ENCODE peak calls at places on chromosomes 13 and 19, in seven cellular contexts. T, O, I, L, P, B and F are unnamed samples.
A peak's percentile ranks its signal among the peaks of the same experiment; 100 is the strongest.

GRCh38 chr13:111027481-111028439 is 87.3 kb upstream of the ARHGEF7 start:
- DNase-seq in T (no peak), O (no peak), I (no peak), L (no peak), P (no peak), B (no peak), F (no peak)

GRCh38 chr19:44684892-44685847 is 13.8 kb upstream of the CEACAM16 start:
- DNase-seq in T (peak; percentile 54), O (peak; percentile 51), I (no peak), L (peak; percentile 91), P (no peak), B (no peak), F (no peak)

GRCh38 chr13:43846496-43846895 is 33.0 kb downstream of the CCDC122 start:
- DNase-seq in T (peak; percentile 46), O (no peak), I (no peak), L (no peak), P (no peak), B (no peak), F (no peak)

GRCh38 chr13:25905411-25906010 is 146.3 kb downstream of the SHISA2 start:
- DNase-seq in T (no peak), O (no peak), I (no peak), L (peak; percentile 21), P (no peak), B (no peak), F (no peak)

GRCh38 chr19:23318143-23318542 is 67.9 kb upstream of the ZNF724 start:
- DNase-seq in T (no peak), O (no peak), I (no peak), L (no peak), P (no peak), B (no peak), F (no peak)

GRCh38 chr13:110944121-110944967 is 29.5 kb upstream of the ANKRD10 start:
- DNase-seq in T (peak; percentile 20), O (peak; percentile 57), I (no peak), L (peak; percentile 65), P (peak; percentile 5), B (no peak), F (no peak)

GRCh38 chr13:101998129-101998528 is 403.7 kb downstream of the FGF14 start:
- DNase-seq in T (no peak), O (no peak), I (no peak), L (no peak), P (no peak), B (no peak), F (no peak)

GRCh38 chr13:21081926-21082325 is 20.5 kb upstream of the LATS2 start:
- DNase-seq in T (no peak), O (no peak), I (no peak), L (no peak), P (no peak), B (no peak), F (no peak)

GRCh38 chr13:112931028-112931934 is 37.7 kb upstream of the MCF2L start:
- DNase-seq in T (peak; percentile 46), O (peak; percentile 66), I (no peak), L (peak; percentile 83), P (no peak), B (no peak), F (no peak)

GRCh38 chr19:3415695-3416094 is 49.3 kb downstream of the NFIC start:
- DNase-seq in T (no peak), O (no peak), I (no peak), L (no peak), P (no peak), B (no peak), F (no peak)
- H3K27ac ChIP-seq in T (no peak overlapping the region), O (no peak overlapping the region), I (no peak overlapping the region), L (no peak overlapping the region), P (no peak overlapping the region), B (no peak overlapping the region), F (no peak overlapping the region)

GRCh38 chr13:27857271-27857670 is 62.5 kb upstream of the PDX1 start:
- DNase-seq in T (no peak), O (no peak), I (no peak), L (no peak), P (no peak), B (no peak), F (no peak)

GRCh38 chr13:27855381-27855780 is 63.1 kb downstream of the GSX1 start:
- DNase-seq in T (no peak), O (no peak), I (no peak), L (no peak), P (no peak), B (no peak), F (no peak)

GRCh38 chr13:27860743-27861142 is 59.1 kb upstream of the PDX1 start:
- DNase-seq in T (no peak), O (no peak), I (no peak), L (peak; percentile 25), P (no peak), B (no peak), F (no peak)

GRCh38 chr13:27861165-27861564 is 58.6 kb upstream of the PDX1 start:
- DNase-seq in T (no peak), O (no peak), I (no peak), L (no peak), P (no peak), B (no peak), F (no peak)

DNA sequence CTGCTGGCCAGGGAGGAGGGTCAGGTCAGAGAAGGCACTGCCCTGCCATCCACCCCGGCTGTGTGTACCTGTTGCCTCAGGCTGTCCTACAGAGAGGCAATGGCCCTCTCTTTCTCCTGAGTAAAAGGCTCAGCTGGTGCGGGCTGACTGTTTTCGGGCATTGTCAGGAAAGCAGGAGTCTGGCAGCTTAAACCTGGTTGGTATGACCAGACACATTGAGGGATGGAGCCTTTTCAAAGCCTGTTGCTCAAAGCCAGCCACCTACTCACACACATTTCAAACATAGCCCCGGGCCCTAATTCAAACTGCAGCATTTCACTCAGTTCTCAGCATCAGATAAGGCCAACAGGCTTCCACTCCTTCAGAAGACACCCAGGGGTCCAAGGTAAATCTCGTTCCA is 61.8 kb upstream of the PDX1 start:
- DNase-seq in T (no peak), O (no peak), I (no peak), L (no peak), P (no peak), B (no peak), F (no peak)
- H3K27me3 ChIP-seq in T (peaks cover 6% of the 10 kb centered on the region), O (no peaks in the 10 kb centered on the region), I (peaks cover 11% of the 10 kb centered on the region), L (no peaks in the 10 kb centered on the region), P (no peaks in the 10 kb centered on the region), B (peaks cover 2% of the 10 kb centered on the region), F (peaks cover 77% of the 10 kb centered on the region)

GRCh38 chr19:40611900-40612698 is 10.9 kb downstream of the LTBP4 start:
- DNase-seq in T (no peak), O (no peak), I (no peak), L (no peak), P (no peak), B (no peak), F (no peak)
- H3K27ac ChIP-seq in T (no peak overlapping the region), O (no peak overlapping the region), I (peak overlapping the region; percentile 58), L (no peak overlapping the region), P (peak overlapping the region; percentile 66), B (no peak overlapping the region), F (no peak overlapping the region)

DNA sequence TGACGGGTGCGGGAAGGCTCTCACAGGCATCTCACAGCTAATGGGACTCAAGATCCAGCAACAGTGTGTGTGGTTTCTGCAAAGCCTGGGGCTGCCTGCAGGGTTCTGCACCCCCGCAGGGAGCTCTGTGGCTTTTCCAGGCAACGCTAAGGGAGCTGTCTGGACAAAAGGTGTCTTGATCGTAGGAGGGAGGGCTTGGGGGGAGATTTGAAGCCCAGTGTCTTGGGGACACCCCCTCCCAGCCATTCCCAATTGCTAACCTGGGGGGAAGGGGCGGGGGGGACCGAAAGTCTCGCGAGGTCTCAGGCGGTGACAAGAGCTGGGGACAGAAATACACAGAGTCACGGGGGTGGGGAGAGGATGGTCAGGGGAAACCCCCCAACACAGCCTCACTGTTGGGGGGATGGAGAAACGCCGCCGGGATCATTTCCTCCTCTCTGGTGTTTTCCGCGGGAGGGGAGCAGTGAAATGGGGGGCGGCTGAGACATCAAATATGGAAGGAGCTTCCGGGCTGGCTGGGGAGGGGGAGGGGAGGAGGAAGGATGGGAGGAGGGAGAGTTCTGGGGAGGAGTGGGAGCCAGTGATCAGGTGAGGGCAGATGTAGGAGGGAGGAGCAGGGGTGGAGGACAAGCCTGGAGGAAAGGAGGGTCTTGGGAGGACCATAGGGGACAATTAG is 13.3 kb downstream of the KCNC3 start:
- DNase-seq in T (no peak), O (peak; percentile 84), I (no peak), L (peak; percentile 92), P (no peak), B (no peak), F (no peak)
- H3K27me3 ChIP-seq in T (peaks cover 39% of the 10 kb centered on the region), O (no peaks in the 10 kb centered on the region), I (peaks cover 40% of the 10 kb centered on the region), L (no peaks in the 10 kb centered on the region), P (peaks cover 31% of the 10 kb centered on the region), B (peaks cover 26% of the 10 kb centered on the region), F (peaks cover 8% of the 10 kb centered on the region)

GRCh38 chr19:38634757-38635482 is 12.5 kb upstream of the ACTN4 start:
- DNase-seq in T (peak; percentile 38), O (peak; percentile 81), I (no peak), L (peak; percentile 74), P (peak; percentile 66), B (peak; percentile 78), F (no peak)
- H3K27ac ChIP-seq in T (peak overlapping the region; percentile 31), O (no peak overlapping the region), I (peak overlapping the region; percentile 31), L (no peak overlapping the region), P (peak overlapping the region; percentile 23), B (no peak overlapping the region), F (peak overlapping the region; percentile 61)

DNA sequence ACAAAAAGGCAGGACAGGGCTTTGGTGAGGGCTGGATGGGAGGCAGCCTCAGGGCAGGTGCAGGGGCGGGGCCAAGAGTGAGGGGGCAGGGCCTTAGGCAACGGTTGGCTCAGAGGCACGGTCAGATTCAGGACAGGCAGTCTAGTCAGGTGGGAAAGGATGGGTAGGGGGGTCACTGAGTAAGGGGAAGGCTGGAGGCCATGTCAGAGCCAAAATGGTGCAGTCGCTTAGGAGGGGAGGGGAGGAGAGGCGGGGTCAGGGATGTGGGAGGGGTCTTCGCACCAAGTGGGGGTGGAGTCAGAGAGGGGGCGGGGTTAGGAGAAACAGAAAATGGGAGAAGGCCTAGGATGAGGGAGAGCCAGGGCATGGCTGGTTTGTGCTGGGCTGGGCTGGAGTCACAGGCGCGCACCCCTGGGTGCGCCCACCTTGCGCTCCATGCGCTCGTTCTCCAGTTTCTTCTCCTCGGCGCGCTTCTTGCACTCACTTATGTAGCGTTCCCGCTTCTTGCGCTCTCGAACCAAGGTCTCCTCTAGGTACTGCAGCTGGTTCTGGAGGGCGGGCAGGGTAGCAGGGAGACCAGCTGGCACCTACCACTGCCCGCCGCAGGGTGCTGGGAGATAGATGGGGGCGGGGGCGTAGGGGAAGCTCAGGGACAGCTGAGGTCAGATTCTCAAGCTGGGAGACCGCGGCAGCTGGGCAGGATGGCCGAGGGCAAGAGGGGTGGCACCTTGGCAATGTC is 6.8 kb upstream of the RGL3 start:
- DNase-seq in T (no peak), O (peak; percentile 94), I (no peak), L (peak; percentile 72), P (no peak), B (no peak), F (no peak)
- H3K27me3 ChIP-seq in T (peaks cover 33% of the 10 kb centered on the region), O (no peaks in the 10 kb centered on the region), I (peaks cover 28% of the 10 kb centered on the region), L (no peaks in the 10 kb centered on the region), P (peaks cover 31% of the 10 kb centered on the region), B (peaks cover 17% of the 10 kb centered on the region), F (peaks cover 3% of the 10 kb centered on the region)

GRCh38 chr13:74560325-74560724 is 426.1 kb upstream of the KLF12 start:
- DNase-seq in T (no peak), O (no peak), I (no peak), L (no peak), P (no peak), B (no peak), F (no peak)
- H3K27ac ChIP-seq in T (no peak overlapping the region), O (no peak overlapping the region), I (no peak overlapping the region), L (no peak overlapping the region), P (no peak overlapping the region), B (no peak overlapping the region), F (no peak overlapping the region)